ENCODE peak calls at places on chromosomes 5 and 9, in nine cellular contexts. H is activated CD8-positive, alpha-beta memory T cell treated with anti-CD3 and anti-CD28 coated beads for 24 hours; A is amygdala; O is NCI-H1436; N is tibial artery; T is RPMI7951; K is A172; Z is spleen; B is AG20443. W is an unnamed sample.

GRCh38 chr5:135193213-135194125 is 159.4 kb upstream of the PITX1 start:
- DNase-seq in H (peak), A (no peak), O (no peak), N (no peak), T (peak), K (peak), Z (no peak), B (peak), W (peak)

GRCh38 chr5:113397046-113397445 is 37.7 kb downstream of the TSSK1B start:
- DNase-seq in H (no peak), A (no peak), O (no peak), N (no peak), T (no peak), K (no peak), Z (no peak), B (no peak), W (no peak)

GRCh38 chr5:126354857-126355731 is 68.1 kb upstream of the GRAMD2B start:
- DNase-seq in H (no peak), A (no peak), O (no peak), N (no peak), T (peak), K (peak), Z (no peak), B (no peak), W (no peak)

GRCh38 chr9:131046581-131047202 is 37.7 kb downstream of the LAMC3 start:
- DNase-seq in H (peak), A (peak), O (peak), N (peak), T (peak), K (peak), Z (peak), B (peak), W (peak)

GRCh38 chr9:99870126-99870525 is 36.3 kb upstream of the STX17 start:
- DNase-seq in H (no peak), A (no peak), O (no peak), N (no peak), T (no peak), K (no peak), Z (no peak), B (peak), W (peak)

GRCh38 chr9:122356627-122357026 is 14.2 kb upstream of the PTGS1 start:
- DNase-seq in H (no peak), A (no peak), O (no peak), N (no peak), T (no peak), K (no peak), Z (peak), B (no peak), W (no peak)

GRCh38 chr9:130172161-130172857 is at the start of gene NCS1:
- DNase-seq in H (peak), A (peak), O (peak), N (peak), T (peak), K (no peak), Z (no peak), B (peak), W (peak)

GRCh38 chr9:5493597-5494511 is 16.5 kb upstream of the PDCD1LG2 start:
- DNase-seq in H (peak), A (no peak), O (no peak), N (peak), T (peak), K (peak), Z (no peak), B (peak), W (peak)

GRCh38 chr5:124824637-124825158 is 78.3 kb upstream of the ZNF608 start:
- DNase-seq in H (no peak), A (no peak), O (no peak), N (no peak), T (peak), K (peak), Z (no peak), B (no peak), W (peak)

GRCh38 chr9:119689879-119690278 is 320.6 kb upstream of the BRINP1 start:
- DNase-seq in H (no peak), A (no peak), O (no peak), N (no peak), T (no peak), K (no peak), Z (no peak), B (peak), W (no peak)

GRCh38 chr5:10635257-10635860 is 71.5 kb downstream of the ANKRD33B start:
- DNase-seq in H (peak), A (no peak), O (no peak), N (no peak), T (peak), K (peak), Z (no peak), B (peak), W (peak)

W was measured in M059J.